ENCODE peak calls at places on chromosomes 2 and 18, in eight cellular contexts. B is GM12878, A is fibroblast of the conjunctiva, I is NCI-H1092, D is amniotic stem cell, N is dorsolateral prefrontal cortex, F is RWPE1, E is neural crest cell. U is an unnamed sample.

GRCh38 chr2:27752551-27753237 is 18.8 kb upstream of the MRPL33 start:
- DNase-seq in A (no peak), F (no peak), B (no peak), E (no peak), I (no peak), D (no peak), N (no peak), U (no peak)

GRCh38 chr18:45412577-45412976 is 202.7 kb upstream of the SLC14A2 start:
- DNase-seq in I (no peak), D (no peak), E (no peak), F (peak), A (no peak), N (no peak), B (peak), U (no peak)

GRCh38 chr2:239396881-239397681 is 3.7 kb downstream of the HDAC4 start:
- DNase-seq in I (no peak), A (no peak), D (no peak), E (no peak), F (no peak), B (no peak), N (peak), U (no peak)

GRCh38 chr2:38266382-38267051 is 110.6 kb downstream of the ATL2 start:
- DNase-seq in B (no peak), I (no peak), E (no peak), N (no peak), D (no peak), A (no peak), F (no peak), U (no peak)

GRCh38 chr2:181273986-181274385 is 183.2 kb upstream of the ITGA4 start:
- DNase-seq in F (no peak), N (no peak), B (no peak), I (no peak), A (no peak), D (no peak), E (no peak), U (no peak)

GRCh38 chr2:99389371-99389770 is 52.2 kb downstream of the EIF5B start:
- DNase-seq in B (no peak), D (peak), N (no peak), A (no peak), I (no peak), E (no peak), F (no peak), U (no peak)

GRCh38 chr2:134198006-134198634 is 55.8 kb upstream of the MGAT5 start:
- DNase-seq in B (no peak), E (no peak), I (no peak), F (no peak), N (no peak), D (no peak), A (no peak), U (no peak)

GRCh38 chr2:189798312-189799029 is 14.2 kb downstream of the PMS1 start:
- DNase-seq in D (peak), E (no peak), A (peak), N (no peak), F (peak), I (no peak), B (peak), U (peak)

GRCh38 chr2:51224790-51225189 is 192.9 kb upstream of the NRXN1 start:
- DNase-seq in B (no peak), N (no peak), I (no peak), D (no peak), E (no peak), A (no peak), F (no peak), U (no peak)

GRCh38 chr18:48074929-48075706 is 144.7 kb upstream of the SMAD2 start:
- DNase-seq in I (no peak), B (no peak), N (no peak), F (no peak), D (no peak), E (no peak), A (no peak), U (no peak)

GRCh38 chr2:187917535-187917934 is 363.3 kb upstream of the TFPI start:
- DNase-seq in A (no peak), B (no peak), N (no peak), E (no peak), D (no peak), F (no peak), I (no peak), U (no peak)

GRCh38 chr2:12005886-12006681 is 259.7 kb downstream of the LPIN1 start:
- DNase-seq in D (no peak), A (peak), N (peak), F (peak), E (no peak), I (no peak), B (peak), U (peak)

GRCh38 chr2:45396671-45397070 is 214.4 kb downstream of the SRBD1 start:
- DNase-seq in A (peak), I (no peak), F (no peak), N (no peak), B (no peak), E (no peak), D (no peak), U (no peak)

GRCh38 chr2:241483305-241483704 is 25.1 kb downstream of the STK25 start:
- DNase-seq in A (no peak), F (no peak), E (no peak), B (no peak), D (no peak), I (no peak), N (no peak), U (no peak)

GRCh38 chr2:157087373-157088005 is 170.0 kb upstream of the GALNT5 start:
- DNase-seq in B (no peak), E (no peak), F (no peak), D (no peak), I (no peak), N (no peak), A (peak), U (no peak)

GRCh38 chr2:195363496-195363895 is 293.5 kb upstream of the SLC39A10 start:
- DNase-seq in A (no peak), I (no peak), E (no peak), N (no peak), D (no peak), F (no peak), B (no peak), U (no peak)

GRCh38 chr2:127370010-127370409 is 17.8 kb downstream of the MAP3K2 start:
- DNase-seq in B (no peak), A (no peak), D (no peak), F (no peak), E (no peak), N (no peak), I (no peak), U (no peak)

GRCh38 chr2:107393516-107393915 is 433.2 kb upstream of the RGPD4 start:
- DNase-seq in A (no peak), B (no peak), I (no peak), N (no peak), E (no peak), D (no peak), F (no peak), U (no peak)

GRCh38 chr2:44120428-44120827 is 48.2 kb upstream of the PPM1B start:
- DNase-seq in N (no peak), F (peak), D (peak), B (no peak), I (no peak), A (no peak), E (no peak), U (no peak)